ENCODE peak calls at places on chromosomes 7 and 10, in ten cellular contexts. W, G, H, M, J, K, O, U, C and L are unnamed samples.

GRCh38 chr7:43076189-43076605 is 36.2 kb upstream of the HECW1 start:
- DNase-seq in W (no peak), C (no peak), U (no peak), H (no peak), K (no peak), J (no peak), G (no peak), O (no peak), M (peak), L (no peak)

GRCh38 chr10:120493411-120494312 is 36.6 kb downstream of the PLPP4 start:
- DNase-seq in W (no peak), M (no peak), G (no peak), H (no peak), J (no peak), O (no peak), K (no peak), C (no peak), U (no peak), L (no peak)

GRCh38 chr10:120432209-120432608 is 24.8 kb upstream of the PLPP4 start:
- DNase-seq in U (no peak), W (no peak), G (no peak), J (no peak), M (no peak), H (no peak), K (no peak), O (no peak), C (no peak), L (no peak)

GRCh38 chr7:25389489-25390106 is 161.3 kb upstream of the NPVF start:
- DNase-seq in W (peak), U (no peak), J (no peak), M (peak), K (peak), G (peak), O (no peak), C (no peak), H (peak), L (peak)

GRCh38 chr7:156475179-156475578 is 165.4 kb upstream of the RNF32 start:
- DNase-seq in O (no peak), U (no peak), W (no peak), M (no peak), H (no peak), G (no peak), K (no peak), J (no peak), C (no peak), L (no peak)

GRCh38 chr7:24653316-24654085 is 80.2 kb downstream of the PALS2 start:
- DNase-seq in M (no peak), G (peak), H (peak), J (no peak), O (no peak), K (no peak), W (peak), U (no peak), C (no peak), L (no peak)

GRCh38 chr10:103452714-103453230 is 602 bp upstream of the CALHM2 start:
- DNase-seq in M (no peak), G (no peak), W (no peak), C (no peak), H (no peak), O (no peak), K (no peak), J (no peak), U (no peak), L (no peak)

GRCh38 chr7:5396542-5396941 is 27.1 kb downstream of the TNRC18 start:
- DNase-seq in O (peak), W (no peak), G (peak), M (peak), K (no peak), U (peak), C (peak), H (no peak), J (peak), L (no peak)

GRCh38 chr10:32577448-32577847 is 131.5 kb downstream of the CCDC7 start:
- DNase-seq in G (no peak), K (peak), C (no peak), W (no peak), H (no peak), M (no peak), U (no peak), O (no peak), J (no peak), L (no peak)

GRCh38 chr7:26179826-26180497 is 20.6 kb downstream of the HNRNPA2B1 start:
- DNase-seq in G (no peak), H (no peak), O (no peak), W (no peak), C (no peak), U (no peak), M (no peak), J (no peak), K (no peak), L (no peak)

GRCh38 chr7:101917566-101917965 is 100.1 kb downstream of the CUX1 start:
- DNase-seq in G (no peak), K (no peak), C (no peak), M (no peak), J (no peak), H (no peak), O (no peak), U (no peak), W (no peak), L (no peak)

GRCh38 chr7:2037301-2037804 is 195.4 kb downstream of the MAD1L1 start:
- DNase-seq in U (no peak), K (no peak), H (no peak), G (no peak), O (peak), C (no peak), M (no peak), W (no peak), J (no peak), L (no peak)

GRCh38 chr10:28841625-28842024 is 164.3 kb downstream of the BAMBI start:
- DNase-seq in O (no peak), M (no peak), W (no peak), C (no peak), J (no peak), U (no peak), H (no peak), G (no peak), K (peak), L (no peak)

GRCh38 chr10:30080161-30080560 is 20.8 kb upstream of the JCAD start:
- DNase-seq in H (no peak), U (no peak), M (no peak), G (no peak), J (no peak), O (no peak), W (no peak), K (peak), C (no peak), L (no peak)

GRCh38 chr10:79306644-79307220 is 40.5 kb upstream of the PPIF start:
- DNase-seq in H (no peak), W (no peak), O (no peak), G (no peak), C (no peak), U (no peak), K (no peak), M (no peak), J (no peak), L (no peak)

GRCh38 chr10:49115015-49115795 is at the start of gene VSTM4:
- DNase-seq in U (no peak), M (no peak), O (no peak), H (peak), G (peak), J (peak), W (peak), K (no peak), C (no peak), L (no peak)

GRCh38 chr7:4642468-4643203 is 39.5 kb upstream of the FOXK1 start:
- DNase-seq in C (no peak), H (no peak), G (no peak), K (no peak), J (no peak), W (no peak), O (no peak), U (no peak), M (peak), L (no peak)

GRCh38 chr7:17247357-17247756 is 51.1 kb upstream of the AHR start:
- DNase-seq in C (no peak), M (no peak), J (no peak), U (no peak), O (no peak), H (no peak), K (no peak), G (no peak), W (no peak), L (no peak)

GRCh38 chr7:148481965-148482626 is 108.5 kb upstream of the C7orf33 start:
- DNase-seq in C (no peak), K (no peak), U (no peak), M (no peak), W (no peak), G (no peak), J (no peak), O (no peak), H (no peak), L (no peak)

GRCh38 chr10:76769161-76769560 is 868.4 kb downstream of the KCNMA1 start:
- DNase-seq in M (no peak), J (no peak), G (no peak), C (no peak), U (no peak), O (no peak), W (no peak), K (peak), H (no peak), L (no peak)

GRCh38 chr7:155753446-155753965 is 58.8 kb downstream of the SHH start:
- DNase-seq in O (no peak), M (no peak), G (no peak), J (no peak), C (no peak), W (no peak), K (no peak), U (no peak), H (no peak), L (no peak)

GRCh38 chr10:44995914-44996633 is 4.6 kb upstream of the ZNF22 start:
- DNase-seq in M (peak), U (no peak), W (no peak), C (no peak), K (peak), J (no peak), H (peak), G (peak), O (no peak), L (peak)

GRCh38 chr10:22054946-22055345 is 51.4 kb upstream of the DNAJC1 start:
- DNase-seq in M (no peak), G (no peak), W (no peak), K (no peak), H (no peak), U (no peak), C (no peak), O (no peak), J (no peak), L (no peak)